ENCODE peak calls at places on chromosomes 11 and 22, in eight cellular contexts. V is GM12891, P is transverse colon, K is GM23338, E is esophagus muscularis mucosa, N is HepG2, F is stomach, A is upper lobe of left lung. T is an unnamed sample.

GRCh38 chr11:61129608-61130523 is 27.6 kb downstream of the CD5 start:
- DNase-seq in N (peak; percentile 82), E (peak; percentile 96), F (peak; percentile 94), A (peak; percentile 90), P (peak; percentile 92), V (peak; percentile 100), K (peak; percentile 96), T (peak; percentile 94)

GRCh38 chr22:23182289-23183106 is 2.2 kb downstream of the BCR start:
- DNase-seq in N (no peak), P (no peak), F (no peak), V (no peak), A (no peak), K (peak; percentile 47), E (no peak), T (no peak)

GRCh38 chr22:20438678-20439492 is 1.3 kb upstream of the SCARF2 start:
- DNase-seq in F (no peak), P (no peak), E (no peak), N (peak; percentile 37), A (peak; percentile 62), V (no peak), K (peak; percentile 65), T (peak; percentile 67)

GRCh38 chr22:44828193-44828592 is 75.8 kb downstream of the ARHGAP8 start:
- DNase-seq in P (no peak), A (no peak), K (peak; percentile 66), F (no peak), V (no peak), E (no peak), N (no peak), T (no peak)

GRCh38 chr22:29109853-29110252 is 37.0 kb downstream of the KREMEN1 start:
- DNase-seq in F (no peak), A (no peak), K (no peak), E (no peak), P (no peak), V (no peak), N (no peak), T (no peak)

GRCh38 chr11:69014084-69014935 is 1.3 kb upstream of the MRGPRF start:
- DNase-seq in F (peak; percentile 44), A (peak; percentile 79), E (no peak), K (peak; percentile 36), P (peak; percentile 65), N (peak; percentile 13), V (no peak), T (peak; percentile 96)

GRCh38 chr11:72581067-72581466 is 93.2 kb downstream of the PDE2A start:
- DNase-seq in V (no peak), E (no peak), A (no peak), P (no peak), N (no peak), K (no peak), F (no peak), T (peak; percentile 33)

GRCh38 chr22:37970864-37971263 is 13.5 kb downstream of the SOX10 start:
- DNase-seq in F (no peak), A (no peak), K (no peak), N (no peak), V (no peak), P (no peak), E (no peak), T (no peak)

GRCh38 chr11:49995559-49995958 is 13.2 kb upstream of the OR4C12 start:
- DNase-seq in F (no peak), K (peak; percentile 86), E (no peak), N (peak; percentile 73), P (no peak), A (no peak), V (no peak), T (no peak)

GRCh38 chr22:20093437-20093836 is 13.4 kb downstream of the DGCR8 start:
- DNase-seq in N (no peak), V (no peak), A (no peak), E (no peak), P (no peak), F (peak; percentile 89), K (no peak), T (no peak)

GRCh38 chr22:18078329-18079041 is 695 bp downstream of the PEX26 start:
- DNase-seq in F (peak; percentile 60), N (peak; percentile 34), K (peak; percentile 70), E (no peak), P (peak; percentile 60), A (peak; percentile 89), V (no peak), T (no peak)

GRCh38 chr22:46538816-46539163 is 1.4 kb upstream of the CELSR1 start:
- DNase-seq in E (no peak), K (no peak), P (no peak), V (no peak), N (no peak), A (no peak), F (no peak), T (no peak)

GRCh38 chr11:96259053-96259837 is 83.8 kb downstream of the MAML2 start:
- DNase-seq in K (no peak), N (no peak), A (no peak), P (no peak), V (no peak), E (no peak), F (no peak), T (no peak)

GRCh38 chr11:10474551-10474950 is 19.5 kb downstream of the AMPD3 start:
- DNase-seq in P (no peak), A (no peak), K (no peak), V (no peak), N (no peak), E (no peak), F (no peak), T (no peak)

GRCh38 chr11:25319068-25319467 is 822.2 kb downstream of the LUZP2 start:
- DNase-seq in E (no peak), N (no peak), K (no peak), V (no peak), P (no peak), A (no peak), F (no peak), T (no peak)

GRCh38 chr11:2468363-2469240 is 23.8 kb downstream of the KCNQ1 start:
- DNase-seq in V (no peak), P (no peak), N (no peak), K (no peak), A (no peak), E (peak; percentile 81), F (peak; percentile 21), T (peak; percentile 46)

GRCh38 chr11:70545626-70545945 is 147.3 kb downstream of the CTTN start:
- DNase-seq in P (no peak), A (no peak), E (no peak), K (no peak), F (no peak), V (no peak), N (no peak), T (no peak)

GRCh38 chr11:10628506-10629236 is 60.2 kb upstream of the LYVE1 start:
- DNase-seq in E (no peak), K (no peak), N (no peak), P (no peak), A (peak; percentile 55), F (no peak), V (no peak), T (peak; percentile 43)

GRCh38 chr22:41557401-41558240 is 3.2 kb upstream of the CSDC2 start:
- DNase-seq in K (peak; percentile 57), F (peak; percentile 78), A (no peak), N (peak; percentile 70), V (no peak), E (no peak), P (peak; percentile 46), T (peak; percentile 88)

GRCh38 chr11:100837294-100837693 is 150.2 kb downstream of the ARHGAP42 start:
- DNase-seq in E (no peak), P (no peak), N (no peak), F (no peak), A (no peak), V (no peak), K (no peak), T (no peak)
- TF ChIP-seq POLR2AphosphoS5 in E (no peak), P (no peak), N (no peak), F (no peak), A (no peak), V (no peak), K (no peak), T (no peak)

GRCh38 chr22:42648368-42649260 is 578 bp downstream of the CYB5R3 start:
- DNase-seq in A (peak; percentile 47), K (no peak), N (peak; percentile 82), V (no peak), P (peak; percentile 89), F (peak; percentile 79), E (no peak), T (no peak)
- TF ChIP-seq POLR2AphosphoS5 in A (peak; percentile 4), K (no peak), N (peak; percentile 64), V (no peak), P (peak; percentile 81), F (peak; percentile 69), E (peak; percentile 77), T (no peak)

GRCh38 chr11:77065878-77066228 is 918 bp upstream of the CAPN5 start:
- DNase-seq in N (no peak), A (no peak), V (no peak), P (peak; percentile 60), K (peak; percentile 42), E (no peak), F (no peak), T (peak; percentile 81)
- TF ChIP-seq POLR2AphosphoS5 in N (no peak), A (no peak), V (no peak), P (peak; percentile 45), K (no peak), E (peak; percentile 26), F (no peak), T (peak; percentile 5)

GRCh38 chr11:7638710-7639642 is 34.3 kb downstream of the CYB5R2 start:
- DNase-seq in P (no peak), A (no peak), K (no peak), E (no peak), V (no peak), N (no peak), F (peak; percentile 45), T (peak; percentile 80)

GRCh38 chr11:7635137-7635536 is 38.2 kb downstream of the CYB5R2 start:
- DNase-seq in E (no peak), F (peak; percentile 44), P (no peak), K (no peak), A (no peak), V (no peak), N (no peak), T (no peak)

GRCh38 chr11:7639643-7640025 is 33.7 kb downstream of the CYB5R2 start:
- DNase-seq in F (peak; percentile 83), P (peak; percentile 83), K (no peak), V (no peak), E (no peak), A (no peak), N (no peak), T (no peak)

GRCh38 chr11:7636350-7636749 is 37.0 kb downstream of the CYB5R2 start:
- DNase-seq in A (no peak), E (no peak), K (no peak), F (no peak), P (no peak), V (no peak), N (no peak), T (no peak)

GRCh38 chr11:7637447-7638157 is 35.7 kb downstream of the CYB5R2 start:
- DNase-seq in K (no peak), V (no peak), N (no peak), P (no peak), A (no peak), E (no peak), F (no peak), T (peak; percentile 88)
- TF ChIP-seq POLR2AphosphoS5 in K (no peak), V (no peak), N (no peak), P (no peak), A (no peak), E (peak; percentile 49), F (no peak), T (no peak)

T was measured in sigmoid colon.